ENCODE peak calls at places on chromosomes 6 and 20, in eight cellular contexts. C is left ventricle myocardium inferior, Y is spleen, F is HL-60, S is cardiac fibroblast, E is brain microvascular endothelial cell, T is Caco-2, I is astrocyte of the spinal cord. B is an unnamed sample.

GRCh38 chr20:56163806-56164205 is 84.7 kb upstream of the MC3R start:
- DNase-seq in C (no peak), Y (no peak), F (no peak), S (no peak), E (no peak), T (peak; percentile 58), I (no peak), B (no peak)

GRCh38 chr6:141460743-141461484 is 671.8 kb upstream of the GJE1 start:
- DNase-seq in C (no peak), Y (no peak), F (no peak), S (no peak), E (no peak), T (no peak), I (no peak), B (no peak)

GRCh38 chr6:33801611-33802010 is 2.2 kb downstream of the MLN start:
- DNase-seq in C (no peak), Y (no peak), F (no peak), S (no peak), E (no peak), T (no peak), I (no peak), B (no peak)

GRCh38 chr6:109059591-109060021 is 35.0 kb downstream of the SESN1 start:
- DNase-seq in C (no peak), Y (no peak), F (peak; percentile 42), S (peak; percentile 89), E (peak; percentile 37), T (no peak), I (peak; percentile 33), B (no peak)

GRCh38 chr6:121971886-121972285 is 427.6 kb upstream of the HSF2 start:
- DNase-seq in C (no peak), Y (no peak), F (no peak), S (peak; percentile 71), E (peak; percentile 5), T (peak; percentile 6), I (peak; percentile 32), B (peak; percentile 54)

GRCh38 chr6:138588805-138589434 is 89.6 kb upstream of the NHSL1 start:
- DNase-seq in C (peak; percentile 38), Y (no peak), F (peak; percentile 52), S (peak; percentile 89), E (peak; percentile 62), T (peak; percentile 69), I (peak; percentile 79), B (peak; percentile 28)

GRCh38 chr6:22383016-22383415 is 86.2 kb upstream of the PRL start:
- DNase-seq in C (no peak), Y (no peak), F (no peak), S (peak; percentile 14), E (no peak), T (no peak), I (no peak), B (no peak)

GRCh38 chr6:55174211-55175013 is at the start of gene HCRTR2:
- DNase-seq in C (no peak), Y (peak; percentile 47), F (no peak), S (no peak), E (no peak), T (no peak), I (no peak), B (no peak)

GRCh38 chr6:134240664-134241431 is 77.1 kb downstream of the SGK1 start:
- DNase-seq in C (peak; percentile 61), Y (peak; percentile 93), F (peak; percentile 95), S (no peak), E (no peak), T (no peak), I (no peak), B (no peak)

GRCh38 chr6:122406187-122406586 is 6.7 kb downstream of the HSF2 start:
- DNase-seq in C (no peak), Y (no peak), F (no peak), S (no peak), E (no peak), T (no peak), I (no peak), B (no peak)

GRCh38 chr20:1472556-1473243 is 6.1 kb upstream of the NSFL1C start:
- DNase-seq in C (no peak), Y (no peak), F (peak; percentile 83), S (no peak), E (no peak), T (no peak), I (no peak), B (no peak)

GRCh38 chr6:169801396-169802160 is 50.2 kb downstream of the ERMARD start:
- DNase-seq in C (no peak), Y (peak; percentile 65), F (no peak), S (no peak), E (no peak), T (no peak), I (no peak), B (no peak)

GRCh38 chr6:30743099-30744053 is 889 bp upstream of the FLOT1 start:
- DNase-seq in C (no peak), Y (peak; percentile 86), F (no peak), S (peak; percentile 55), E (no peak), T (no peak), I (no peak), B (no peak)

GRCh38 chr6:114007451-114007953 is 36.6 kb upstream of the HDAC2 start:
- DNase-seq in C (no peak), Y (no peak), F (no peak), S (no peak), E (no peak), T (no peak), I (peak; percentile 67), B (no peak)

GRCh38 chr20:34328928-34329677 is 25.9 kb upstream of the AHCY start:
- DNase-seq in C (no peak), Y (no peak), F (no peak), S (no peak), E (no peak), T (no peak), I (peak; percentile 14), B (no peak)

GRCh38 chr6:32327103-32327502 is 44.6 kb downstream of the TSBP1 start:
- DNase-seq in C (no peak), Y (no peak), F (no peak), S (no peak), E (no peak), T (no peak), I (no peak), B (no peak)

GRCh38 chr6:166779381-166779780 is 152.3 kb upstream of the RPS6KA2 start:
- DNase-seq in C (no peak), Y (no peak), F (no peak), S (no peak), E (no peak), T (no peak), I (no peak), B (no peak)

GRCh38 chr6:146433881-146434741 is 109.5 kb upstream of the RAB32 start:
- DNase-seq in C (no peak), Y (peak; percentile 77), F (no peak), S (peak; percentile 4), E (no peak), T (no peak), I (peak; percentile 16), B (no peak)

DNA sequence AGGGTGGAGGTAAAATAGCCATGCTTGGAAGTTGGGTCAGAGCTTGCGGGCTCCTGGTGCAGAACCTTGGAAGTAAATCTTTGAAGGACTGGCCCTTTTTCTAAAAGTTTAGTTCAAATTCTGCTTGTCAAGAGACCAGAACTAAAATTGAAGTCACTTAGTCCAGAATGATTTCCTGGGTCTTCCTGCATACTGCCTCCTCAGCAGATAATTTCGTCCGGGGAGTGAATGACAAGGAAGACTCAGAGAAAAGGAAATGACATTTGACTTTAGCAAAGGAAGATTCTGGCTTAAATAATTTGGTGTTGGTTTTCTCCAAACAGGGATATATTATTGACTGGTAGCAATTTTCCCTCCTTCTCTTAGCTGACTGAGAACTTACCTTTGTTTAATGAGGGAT is 1.2 kb downstream of the TM9SF4 start:
- DNase-seq in C (no peak), Y (no peak), F (no peak), S (no peak), E (no peak), T (no peak), I (no peak), B (no peak)
- H3K4me3 ChIP-seq in C (peak overlapping the region; percentile 100), Y (peak overlapping the region; percentile 98), F (peak overlapping the region; percentile 99), S (peak overlapping the region; percentile 96), E (peak overlapping the region; percentile 97), T (peak overlapping the region; percentile 66), I (peak overlapping the region; percentile 87), B (peak overlapping the region; percentile 99)

GRCh38 chr6:128519132-128519930 is 1.1 kb downstream of the PTPRK start:
- DNase-seq in C (peak; percentile 35), Y (peak; percentile 70), F (no peak), S (peak; percentile 63), E (no peak), T (peak; percentile 77), I (peak; percentile 67), B (no peak)
- TF ChIP-seq CTCF in C (peak; percentile 36), Y (no peak), F (no peak), S (peak; percentile 14), E (peak; percentile 44), T (peak; percentile 27), I (peak; percentile 27), B (no peak)

DNA sequence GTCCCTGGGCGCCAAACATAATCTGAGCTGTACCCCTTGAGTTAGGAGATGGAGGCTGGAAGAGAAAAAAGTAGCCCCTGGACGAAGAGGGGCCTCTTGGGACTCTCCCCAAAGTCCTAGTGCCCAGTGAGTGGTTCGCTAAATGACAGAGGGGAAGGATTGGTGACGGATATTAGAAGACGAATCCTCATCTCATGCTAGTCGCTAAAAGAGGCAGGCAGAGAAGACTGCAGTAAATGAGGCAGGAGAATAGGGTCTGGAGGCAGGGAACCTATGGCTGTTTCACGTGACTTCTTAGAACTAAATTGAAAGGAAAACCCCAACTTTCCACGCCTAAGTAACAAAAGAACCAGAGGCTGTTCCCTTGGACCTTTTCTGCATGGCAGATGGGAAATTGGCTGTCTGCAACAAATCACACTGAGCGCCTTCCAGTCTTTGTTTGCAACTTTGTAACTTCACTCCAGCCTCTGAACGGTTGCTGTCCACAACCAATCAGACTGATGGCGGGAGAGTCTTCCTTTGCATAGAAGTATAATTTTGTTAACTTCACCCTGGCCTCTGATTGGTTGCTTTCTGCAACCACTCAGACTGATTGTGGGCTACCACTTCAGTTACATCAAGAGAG is 730 bp upstream of the RBL1 start:
- DNase-seq in C (no peak), Y (no peak), F (no peak), S (no peak), E (no peak), T (no peak), I (no peak), B (no peak)
- H3K4me3 ChIP-seq in C (peak overlapping the region; percentile 94), Y (peak overlapping the region; percentile 92), F (peak overlapping the region; percentile 67), S (no peak overlapping the region), E (peak overlapping the region; percentile 77), T (peak overlapping the region; percentile 75), I (peak overlapping the region; percentile 68), B (peak overlapping the region; percentile 80)

DNA sequence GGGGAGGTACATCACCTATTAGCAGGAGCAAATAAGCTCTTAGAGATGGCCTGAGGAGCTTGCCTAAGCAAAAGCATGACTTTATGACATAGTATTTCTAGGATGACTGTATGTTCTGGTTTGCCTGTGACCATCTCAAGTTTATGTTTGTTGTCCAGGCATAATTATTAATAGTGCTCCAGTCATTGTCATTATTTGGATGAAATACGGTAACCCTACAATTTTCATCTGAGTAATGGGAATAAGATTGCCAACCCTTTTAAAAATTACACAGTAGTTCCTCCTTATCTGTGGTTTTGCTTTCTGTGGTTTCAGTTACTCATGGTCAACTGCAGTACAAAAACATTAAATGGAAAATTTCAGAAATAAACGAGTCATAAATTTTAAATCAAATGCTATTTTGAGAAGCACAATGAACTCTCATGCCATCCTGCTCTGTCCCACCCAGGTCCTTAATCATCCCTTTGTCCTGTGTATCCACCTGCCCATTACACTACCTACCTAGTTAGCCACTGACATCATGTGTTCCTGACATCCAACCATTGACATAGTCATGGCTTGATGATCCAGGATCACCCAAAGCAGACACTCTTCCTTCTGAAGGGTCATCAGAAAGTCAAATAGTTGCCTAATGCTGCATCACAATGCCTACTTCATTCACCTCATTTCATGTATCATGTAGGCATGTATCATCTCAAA is 27.0 kb upstream of the TFB1M start:
- DNase-seq in C (no peak), Y (no peak), F (no peak), S (peak; percentile 90), E (peak; percentile 82), T (no peak), I (peak; percentile 81), B (no peak)
- TF ChIP-seq CTCF in C (no peak), Y (no peak), F (no peak), S (no peak), E (no peak), T (no peak), I (no peak), B (no peak)